ENCODE peak calls at places on chromosomes 4 and X, in seven cellular contexts. One of them, this sample, is unnamed.

GRCh38 chr4:123037809-123038208 is 115.4 kb upstream of the NUDT6 start:
- DNase-seq in SK-N-SH: no peak
- DNase-seq in GM12892: no peak
- DNase-seq in HepG2: peak; percentile 84
- DNase-seq in K562: peak; percentile 13
- DNase-seq in GM12878: no peak
- DNase-seq in H1: no peak
- DNase-seq in this sample: no peak

GRCh38 chr4:38313999-38314561 is 349.9 kb upstream of the KLF3 start:
- DNase-seq in SK-N-SH: no peak
- DNase-seq in GM12892: no peak
- DNase-seq in HepG2: no peak
- DNase-seq in K562: peak; percentile 25
- DNase-seq in GM12878: no peak
- DNase-seq in H1: no peak
- DNase-seq in this sample: no peak

GRCh38 chr4:23305026-23305425 is 584.8 kb downstream of the PPARGC1A start:
- DNase-seq in SK-N-SH: no peak
- DNase-seq in GM12892: no peak
- DNase-seq in HepG2: peak; percentile 2
- DNase-seq in K562: no peak
- DNase-seq in GM12878: no peak
- DNase-seq in H1: no peak
- DNase-seq in this sample: no peak

GRCh38 chr4:107858158-107858742 is 33.5 kb downstream of the SGMS2 start:
- DNase-seq in SK-N-SH: no peak
- DNase-seq in GM12892: no peak
- DNase-seq in HepG2: no peak
- DNase-seq in K562: no peak
- DNase-seq in GM12878: no peak
- DNase-seq in H1: no peak
- DNase-seq in this sample: no peak

GRCh38 chr4:83889802-83890201 is 353.9 kb downstream of the GPAT3 start:
- DNase-seq in SK-N-SH: no peak
- DNase-seq in GM12892: no peak
- DNase-seq in HepG2: no peak
- DNase-seq in K562: no peak
- DNase-seq in GM12878: no peak
- DNase-seq in H1: no peak
- DNase-seq in this sample: no peak

GRCh38 chr4:76198411-76199237 is 15.0 kb downstream of the SCARB2 start:
- DNase-seq in SK-N-SH: peak; percentile 61
- DNase-seq in GM12892: no peak
- DNase-seq in HepG2: no peak
- DNase-seq in K562: peak; percentile 70
- DNase-seq in GM12878: peak; percentile 87
- DNase-seq in H1: no peak
- DNase-seq in this sample: no peak

GRCh38 chrX:9708923-9709553 is 56.6 kb downstream of the GPR143 start:
- DNase-seq in SK-N-SH: peak; percentile 77
- DNase-seq in GM12892: peak; percentile 65
- DNase-seq in HepG2: peak; percentile 21
- DNase-seq in K562: peak; percentile 80
- DNase-seq in GM12878: peak; percentile 42
- DNase-seq in H1: peak; percentile 76
- DNase-seq in this sample: peak; percentile 49

GRCh38 chrX:23334536-23334870 is at the start of gene PTCHD1:
- DNase-seq in SK-N-SH: peak; percentile 48
- DNase-seq in GM12892: no peak
- DNase-seq in HepG2: no peak
- DNase-seq in K562: no peak
- DNase-seq in GM12878: no peak
- DNase-seq in H1: no peak
- DNase-seq in this sample: no peak

GRCh38 chr4:141102367-141102766 is 30.9 kb downstream of the RNF150 start:
- DNase-seq in SK-N-SH: peak; percentile 58
- DNase-seq in GM12892: no peak
- DNase-seq in HepG2: no peak
- DNase-seq in K562: no peak
- DNase-seq in GM12878: no peak
- DNase-seq in H1: no peak
- DNase-seq in this sample: no peak

GRCh38 chrX:39854772-39855747 is 242.7 kb downstream of the BCOR start:
- DNase-seq in SK-N-SH: no peak
- DNase-seq in GM12892: peak; percentile 40
- DNase-seq in HepG2: no peak
- DNase-seq in K562: no peak
- DNase-seq in GM12878: peak; percentile 82
- DNase-seq in H1: no peak
- DNase-seq in this sample: no peak

GRCh38 chr4:2925931-2926860 is 37.0 kb downstream of the NOP14 start:
- DNase-seq in SK-N-SH: no peak
- DNase-seq in GM12892: no peak
- DNase-seq in HepG2: no peak
- DNase-seq in K562: no peak
- DNase-seq in GM12878: no peak
- DNase-seq in H1: no peak
- DNase-seq in this sample: no peak

GRCh38 chr4:26557164-26557563 is 26.7 kb upstream of the TBC1D19 start:
- DNase-seq in SK-N-SH: peak; percentile 19
- DNase-seq in GM12892: no peak
- DNase-seq in HepG2: no peak
- DNase-seq in K562: no peak
- DNase-seq in GM12878: no peak
- DNase-seq in H1: no peak
- DNase-seq in this sample: no peak

GRCh38 chr4:53505947-53506346 is 85.3 kb downstream of the LNX1 start:
- DNase-seq in SK-N-SH: no peak
- DNase-seq in GM12892: no peak
- DNase-seq in HepG2: no peak
- DNase-seq in K562: peak; percentile 9
- DNase-seq in GM12878: no peak
- DNase-seq in H1: no peak
- DNase-seq in this sample: no peak

GRCh38 chr4:158410272-158410671 is 111.4 kb upstream of the RXFP1 start:
- DNase-seq in SK-N-SH: no peak
- DNase-seq in GM12892: no peak
- DNase-seq in HepG2: no peak
- DNase-seq in K562: peak; percentile 13
- DNase-seq in GM12878: no peak
- DNase-seq in H1: no peak
- DNase-seq in this sample: no peak

GRCh38 chrX:130645955-130646583 is 244.3 kb downstream of the RBMX2 start:
- DNase-seq in SK-N-SH: no peak
- DNase-seq in GM12892: no peak
- DNase-seq in HepG2: peak; percentile 27
- DNase-seq in K562: no peak
- DNase-seq in GM12878: no peak
- DNase-seq in H1: no peak
- DNase-seq in this sample: no peak

GRCh38 chrX:150324035-150324728 is 38.9 kb upstream of the MAMLD1 start:
- DNase-seq in SK-N-SH: no peak
- DNase-seq in GM12892: no peak
- DNase-seq in HepG2: peak; percentile 4
- DNase-seq in K562: peak; percentile 3
- DNase-seq in GM12878: no peak
- DNase-seq in H1: no peak
- DNase-seq in this sample: no peak

GRCh38 chr4:38189445-38189844 is 229.2 kb downstream of the PTTG2 start:
- DNase-seq in SK-N-SH: no peak
- DNase-seq in GM12892: no peak
- DNase-seq in HepG2: peak; percentile 65
- DNase-seq in K562: peak; percentile 67
- DNase-seq in GM12878: no peak
- DNase-seq in H1: no peak
- DNase-seq in this sample: no peak

GRCh38 chr4:153244969-153245368 is 40.7 kb downstream of the TRIM2 start:
- DNase-seq in SK-N-SH: no peak
- DNase-seq in GM12892: no peak
- DNase-seq in HepG2: no peak
- DNase-seq in K562: no peak
- DNase-seq in GM12878: no peak
- DNase-seq in H1: no peak
- DNase-seq in this sample: no peak
- TF ChIP-seq POLR2AphosphoS5 in SK-N-SH: no peak
- TF ChIP-seq POLR2AphosphoS5 in GM12892: no peak
- TF ChIP-seq POLR2AphosphoS5 in HepG2: no peak
- TF ChIP-seq POLR2AphosphoS5 in K562: no peak
- TF ChIP-seq POLR2AphosphoS5 in GM12878: no peak
- TF ChIP-seq POLR2AphosphoS5 in H1: no peak
- TF ChIP-seq POLR2AphosphoS5 in this sample: no peak

GRCh38 chr4:126238010-126238409 is 923.3 kb downstream of the FAT4 start:
- DNase-seq in SK-N-SH: no peak
- DNase-seq in GM12892: no peak
- DNase-seq in HepG2: no peak
- DNase-seq in K562: no peak
- DNase-seq in GM12878: no peak
- DNase-seq in H1: no peak
- DNase-seq in this sample: no peak
- TF ChIP-seq TAF1 in SK-N-SH: no peak
- TF ChIP-seq TAF1 in GM12892: no peak
- TF ChIP-seq TAF1 in HepG2: no peak
- TF ChIP-seq TAF1 in K562: no peak
- TF ChIP-seq TAF1 in GM12878: no peak
- TF ChIP-seq TAF1 in H1: no peak
- TF ChIP-seq TAF1 in this sample: no peak

DNA sequence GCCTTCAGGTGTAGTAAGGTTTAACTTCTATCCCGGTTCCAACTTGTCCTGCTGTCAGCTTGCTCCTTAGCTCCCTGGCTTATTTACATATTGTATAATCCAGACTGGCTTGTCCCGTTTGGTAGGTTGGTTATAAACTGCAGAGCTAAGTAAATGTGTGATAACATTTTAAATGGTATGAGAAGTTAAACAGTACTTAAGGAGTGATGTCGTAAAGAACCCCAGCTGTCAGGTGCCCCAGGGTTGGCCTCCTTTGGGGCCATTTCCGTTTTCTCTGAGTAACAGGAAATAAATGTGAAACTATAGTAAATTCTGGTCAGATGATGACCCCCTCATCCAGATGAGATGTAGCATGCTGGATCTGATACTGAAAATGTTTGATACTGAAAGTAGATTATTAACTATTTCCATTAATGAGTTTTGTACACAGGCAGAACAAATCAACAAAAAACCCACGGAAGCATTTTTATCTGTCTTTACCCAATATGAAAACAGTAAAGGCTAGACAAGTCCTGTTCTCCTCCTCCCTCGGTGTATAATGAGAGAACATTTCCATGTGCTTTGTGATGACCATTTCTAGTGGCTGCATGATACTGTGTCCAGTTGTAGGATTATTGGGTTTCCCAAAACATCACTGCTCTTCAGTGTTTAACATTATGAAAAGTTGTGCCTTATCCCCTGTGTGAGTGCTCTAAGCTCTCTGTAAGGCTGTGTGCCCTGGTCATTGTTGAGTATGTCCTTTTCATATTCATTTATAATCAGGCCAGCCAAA is 22.4 kb downstream of the GAB1 start:
- DNase-seq in SK-N-SH: no peak
- DNase-seq in GM12892: no peak
- DNase-seq in HepG2: no peak
- DNase-seq in K562: peak; percentile 48
- DNase-seq in GM12878: no peak
- DNase-seq in H1: no peak
- DNase-seq in this sample: no peak
- TF ChIP-seq POLR2AphosphoS5 in SK-N-SH: no peak
- TF ChIP-seq POLR2AphosphoS5 in GM12892: no peak
- TF ChIP-seq POLR2AphosphoS5 in HepG2: no peak
- TF ChIP-seq POLR2AphosphoS5 in K562: no peak
- TF ChIP-seq POLR2AphosphoS5 in GM12878: no peak
- TF ChIP-seq POLR2AphosphoS5 in H1: no peak
- TF ChIP-seq POLR2AphosphoS5 in this sample: no peak

DNA sequence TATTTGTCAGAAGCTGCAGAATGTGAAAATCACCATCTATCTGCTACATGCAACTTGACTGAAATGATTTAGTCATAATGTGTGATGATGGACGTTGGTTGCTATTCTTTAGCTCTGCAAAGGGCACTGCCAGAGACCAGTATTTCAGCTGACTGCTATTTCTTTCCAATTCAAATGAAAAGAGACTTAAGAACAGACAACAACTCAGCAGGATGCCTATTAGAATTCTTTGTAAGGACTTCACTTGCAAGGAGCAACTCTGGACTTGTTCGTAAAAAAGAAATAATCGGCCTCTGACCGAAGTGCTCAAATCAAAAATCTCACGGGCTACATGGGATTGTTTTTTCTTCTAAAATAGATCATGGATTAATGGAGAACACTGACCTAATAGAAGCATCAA is 262.7 kb downstream of the DHX15 start:
- DNase-seq in SK-N-SH: no peak
- DNase-seq in GM12892: no peak
- DNase-seq in HepG2: no peak
- DNase-seq in K562: no peak
- DNase-seq in GM12878: no peak
- DNase-seq in H1: no peak
- DNase-seq in this sample: no peak
- TF ChIP-seq TAF1 in SK-N-SH: no peak
- TF ChIP-seq TAF1 in GM12892: no peak
- TF ChIP-seq TAF1 in HepG2: no peak
- TF ChIP-seq TAF1 in K562: no peak
- TF ChIP-seq TAF1 in GM12878: no peak
- TF ChIP-seq TAF1 in H1: no peak
- TF ChIP-seq TAF1 in this sample: no peak

This sample was measured in GM12891.